ENCODE peak calls at places on chromosomes 3 and 15, in five cellular contexts. One of them, this sample, is unnamed.

GRCh38 chr3:17431004-17431403 is 311.4 kb downstream of the TBC1D5 start:
- DNase-seq in thyroid gland: no peak
- DNase-seq in breast epithelium: no peak
- DNase-seq in neural progenitor cell: no peak
- DNase-seq in cardiac muscle cell: peak
- DNase-seq in this sample: no peak

GRCh38 chr3:149815318-149815717 is 2.3 kb downstream of the RNF13 start:
- DNase-seq in thyroid gland: no peak
- DNase-seq in breast epithelium: no peak
- DNase-seq in neural progenitor cell: no peak
- DNase-seq in cardiac muscle cell: no peak
- DNase-seq in this sample: no peak

GRCh38 chr15:101182215-101182614 is 69.6 kb downstream of the CHSY1 start:
- DNase-seq in thyroid gland: no peak
- DNase-seq in breast epithelium: no peak
- DNase-seq in neural progenitor cell: no peak
- DNase-seq in cardiac muscle cell: no peak
- DNase-seq in this sample: no peak

GRCh38 chr3:45064512-45065372 is 38.6 kb downstream of the CLEC3B start:
- DNase-seq in thyroid gland: no peak
- DNase-seq in breast epithelium: no peak
- DNase-seq in neural progenitor cell: no peak
- DNase-seq in cardiac muscle cell: no peak
- DNase-seq in this sample: no peak

GRCh38 chr3:58857423-58857822 is 190.8 kb upstream of the FAM3D start:
- DNase-seq in thyroid gland: no peak
- DNase-seq in breast epithelium: no peak
- DNase-seq in neural progenitor cell: no peak
- DNase-seq in cardiac muscle cell: no peak
- DNase-seq in this sample: no peak

GRCh38 chr3:102053375-102053989 is 204.2 kb downstream of the NFKBIZ start:
- DNase-seq in thyroid gland: no peak
- DNase-seq in breast epithelium: no peak
- DNase-seq in neural progenitor cell: no peak
- DNase-seq in cardiac muscle cell: no peak
- DNase-seq in this sample: no peak

GRCh38 chr3:19065027-19065426 is 83.3 kb upstream of the KCNH8 start:
- DNase-seq in thyroid gland: no peak
- DNase-seq in breast epithelium: no peak
- DNase-seq in neural progenitor cell: peak
- DNase-seq in cardiac muscle cell: peak
- DNase-seq in this sample: no peak

GRCh38 chr15:89556413-89557262 is 18.6 kb upstream of the TICRR start:
- DNase-seq in thyroid gland: peak
- DNase-seq in breast epithelium: no peak
- DNase-seq in neural progenitor cell: peak
- DNase-seq in cardiac muscle cell: peak
- DNase-seq in this sample: peak

GRCh38 chr3:38084019-38084968 is 45.3 kb downstream of the DLEC1 start:
- DNase-seq in thyroid gland: peak
- DNase-seq in breast epithelium: no peak
- DNase-seq in neural progenitor cell: peak
- DNase-seq in cardiac muscle cell: peak
- DNase-seq in this sample: peak

GRCh38 chr15:58520936-58521292 is 89.1 kb downstream of the LIPC start:
- DNase-seq in thyroid gland: no peak
- DNase-seq in breast epithelium: no peak
- DNase-seq in neural progenitor cell: peak
- DNase-seq in cardiac muscle cell: no peak
- DNase-seq in this sample: no peak

GRCh38 chr3:128226794-128227399 is 73.6 kb downstream of the EEFSEC start:
- DNase-seq in thyroid gland: peak
- DNase-seq in breast epithelium: no peak
- DNase-seq in neural progenitor cell: peak
- DNase-seq in cardiac muscle cell: peak
- DNase-seq in this sample: peak

GRCh38 chr3:134516905-134517304 is 31.0 kb downstream of the CEP63 start:
- DNase-seq in thyroid gland: no peak
- DNase-seq in breast epithelium: no peak
- DNase-seq in neural progenitor cell: no peak
- DNase-seq in cardiac muscle cell: no peak
- DNase-seq in this sample: no peak

GRCh38 chr3:159987291-159987711 is 1.3 kb upstream of the IL12A start:
- DNase-seq in thyroid gland: no peak
- DNase-seq in breast epithelium: no peak
- DNase-seq in neural progenitor cell: peak
- DNase-seq in cardiac muscle cell: peak
- DNase-seq in this sample: no peak

GRCh38 chr3:181696641-181697230 is 15.0 kb upstream of the SOX2 start:
- DNase-seq in thyroid gland: no peak
- DNase-seq in breast epithelium: no peak
- DNase-seq in neural progenitor cell: no peak
- DNase-seq in cardiac muscle cell: no peak
- DNase-seq in this sample: no peak

GRCh38 chr3:161854232-161854771 is 357.7 kb downstream of the OTOL1 start:
- DNase-seq in thyroid gland: no peak
- DNase-seq in breast epithelium: no peak
- DNase-seq in neural progenitor cell: peak
- DNase-seq in cardiac muscle cell: peak
- DNase-seq in this sample: peak

GRCh38 chr3:70981252-70981933 is 602.1 kb downstream of the FOXP1 start:
- DNase-seq in thyroid gland: peak
- DNase-seq in breast epithelium: no peak
- DNase-seq in neural progenitor cell: peak
- DNase-seq in cardiac muscle cell: no peak
- DNase-seq in this sample: no peak

GRCh38 chr3:193853511-193854219 is 260.7 kb downstream of the OPA1 start:
- DNase-seq in thyroid gland: no peak
- DNase-seq in breast epithelium: no peak
- DNase-seq in neural progenitor cell: no peak
- DNase-seq in cardiac muscle cell: no peak
- DNase-seq in this sample: no peak

GRCh38 chr3:114179575-114179974 is 723 bp upstream of the DRD3 start:
- DNase-seq in thyroid gland: no peak
- DNase-seq in breast epithelium: no peak
- DNase-seq in neural progenitor cell: peak
- DNase-seq in cardiac muscle cell: peak
- DNase-seq in this sample: no peak

GRCh38 chr15:71230303-71230702 is 115.0 kb downstream of the THSD4 start:
- DNase-seq in thyroid gland: no peak
- DNase-seq in breast epithelium: no peak
- DNase-seq in neural progenitor cell: no peak
- DNase-seq in cardiac muscle cell: no peak
- DNase-seq in this sample: no peak

GRCh38 chr3:50270422-50270831 is 1.5 kb downstream of the SEMA3B start:
- DNase-seq in thyroid gland: no peak
- DNase-seq in breast epithelium: no peak
- DNase-seq in neural progenitor cell: no peak
- DNase-seq in cardiac muscle cell: no peak
- DNase-seq in this sample: no peak

GRCh38 chr3:11724615-11725339 is 81.1 kb upstream of the VGLL4 start:
- DNase-seq in thyroid gland: no peak
- DNase-seq in breast epithelium: no peak
- DNase-seq in neural progenitor cell: no peak
- DNase-seq in cardiac muscle cell: no peak
- DNase-seq in this sample: no peak

GRCh38 chr3:59472541-59472940 is 422.7 kb upstream of the CFAP20DC start:
- DNase-seq in thyroid gland: no peak
- DNase-seq in breast epithelium: no peak
- DNase-seq in neural progenitor cell: no peak
- DNase-seq in cardiac muscle cell: no peak
- DNase-seq in this sample: no peak

GRCh38 chr15:77865106-77865630 is 212.3 kb downstream of the TBC1D2B start:
- DNase-seq in thyroid gland: no peak
- DNase-seq in breast epithelium: no peak
- DNase-seq in neural progenitor cell: no peak
- DNase-seq in cardiac muscle cell: no peak
- DNase-seq in this sample: no peak

DNA sequence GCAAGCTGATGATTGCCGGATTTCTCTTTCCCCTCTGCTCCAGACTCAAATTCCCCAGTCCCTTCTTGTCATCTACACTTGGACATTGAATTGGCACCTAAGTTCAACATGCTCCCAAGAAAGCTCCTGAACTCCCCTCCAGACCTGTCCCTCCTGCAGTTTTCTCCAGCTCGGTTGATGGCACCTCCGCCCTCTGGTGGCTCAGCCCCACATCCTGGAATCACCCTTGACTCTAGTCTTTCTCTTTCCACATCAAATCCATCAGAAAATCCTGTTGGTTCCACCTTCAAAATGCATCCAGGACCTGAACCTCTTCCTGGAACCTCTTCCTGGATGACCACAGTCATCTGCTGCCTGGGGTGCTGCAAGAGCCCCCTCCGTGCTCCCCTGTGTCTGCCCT is 60.1 kb downstream of the RASGRF1 start:
- DNase-seq in thyroid gland: no peak
- DNase-seq in breast epithelium: no peak
- DNase-seq in neural progenitor cell: no peak
- DNase-seq in cardiac muscle cell: no peak
- DNase-seq in this sample: no peak
- TF ChIP-seq CTCF in thyroid gland: no peak
- TF ChIP-seq CTCF in breast epithelium: no peak
- TF ChIP-seq CTCF in neural progenitor cell: peak
- TF ChIP-seq CTCF in cardiac muscle cell: peak
- TF ChIP-seq CTCF in this sample: no peak

DNA sequence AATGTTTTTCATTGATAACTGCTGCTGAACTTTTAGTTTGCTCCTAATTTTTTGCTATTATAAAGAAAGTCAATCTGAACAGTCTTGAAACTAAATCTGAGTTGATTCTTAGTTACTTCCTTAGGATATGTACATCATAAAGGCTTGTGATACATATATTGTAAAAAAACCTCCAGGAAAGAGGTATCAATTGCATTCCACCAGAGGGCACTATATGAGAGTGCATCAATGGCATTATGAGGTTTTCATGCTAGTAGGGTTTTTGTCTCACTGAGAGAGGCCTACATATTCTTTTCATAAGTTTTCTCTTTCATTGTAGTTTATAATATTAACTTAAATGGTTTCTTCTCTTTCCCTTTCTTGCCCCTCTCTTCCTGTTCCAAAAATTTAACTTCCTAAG is 46.9 kb downstream of the PIK3R4 start:
- DNase-seq in thyroid gland: no peak
- DNase-seq in breast epithelium: no peak
- DNase-seq in neural progenitor cell: peak
- DNase-seq in cardiac muscle cell: peak
- DNase-seq in this sample: no peak
- TF ChIP-seq CTCF in thyroid gland: peak
- TF ChIP-seq CTCF in breast epithelium: no peak
- TF ChIP-seq CTCF in neural progenitor cell: peak
- TF ChIP-seq CTCF in cardiac muscle cell: peak
- TF ChIP-seq CTCF in this sample: peak

DNA sequence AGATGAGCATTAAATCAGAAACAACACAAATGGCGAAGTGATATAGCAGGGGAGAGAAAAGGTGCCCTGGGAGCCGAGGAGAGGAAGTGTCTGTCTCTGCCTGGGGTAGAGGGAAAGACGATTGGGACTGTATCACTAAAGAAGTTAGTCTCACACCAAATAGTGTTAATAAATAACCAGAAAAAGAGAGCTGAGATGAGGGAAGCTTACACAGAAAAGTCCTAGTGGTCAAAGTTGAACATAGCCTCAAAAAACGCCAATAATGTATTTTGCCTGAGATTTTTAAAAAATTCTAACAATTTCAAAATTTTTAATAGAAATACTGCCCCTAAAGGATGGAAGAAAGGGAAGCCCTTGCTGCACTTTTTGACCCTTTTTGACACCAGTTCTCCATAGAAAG is 417.6 kb downstream of the TUSC7 start:
- DNase-seq in thyroid gland: no peak
- DNase-seq in breast epithelium: no peak
- DNase-seq in neural progenitor cell: no peak
- DNase-seq in cardiac muscle cell: no peak
- DNase-seq in this sample: no peak
- TF ChIP-seq CTCF in thyroid gland: no peak
- TF ChIP-seq CTCF in breast epithelium: no peak
- TF ChIP-seq CTCF in neural progenitor cell: peak
- TF ChIP-seq CTCF in cardiac muscle cell: no peak
- TF ChIP-seq CTCF in this sample: peak

GRCh38 chr3:143643905-143644304 is 204.4 kb downstream of the SLC9A9 start:
- DNase-seq in thyroid gland: no peak
- DNase-seq in breast epithelium: no peak
- DNase-seq in neural progenitor cell: no peak
- DNase-seq in cardiac muscle cell: no peak
- DNase-seq in this sample: no peak

GRCh38 chr3:143648708-143649107 is 199.6 kb downstream of the SLC9A9 start:
- DNase-seq in thyroid gland: no peak
- DNase-seq in breast epithelium: no peak
- DNase-seq in neural progenitor cell: peak
- DNase-seq in cardiac muscle cell: peak
- DNase-seq in this sample: peak

GRCh38 chr3:143640774-143641173 is 207.5 kb downstream of the SLC9A9 start:
- DNase-seq in thyroid gland: no peak
- DNase-seq in breast epithelium: no peak
- DNase-seq in neural progenitor cell: no peak
- DNase-seq in cardiac muscle cell: no peak
- DNase-seq in this sample: no peak

GRCh38 chr3:143648218-143648617 is 200.1 kb downstream of the SLC9A9 start:
- DNase-seq in thyroid gland: no peak
- DNase-seq in breast epithelium: no peak
- DNase-seq in neural progenitor cell: peak
- DNase-seq in cardiac muscle cell: no peak
- DNase-seq in this sample: no peak

DNA sequence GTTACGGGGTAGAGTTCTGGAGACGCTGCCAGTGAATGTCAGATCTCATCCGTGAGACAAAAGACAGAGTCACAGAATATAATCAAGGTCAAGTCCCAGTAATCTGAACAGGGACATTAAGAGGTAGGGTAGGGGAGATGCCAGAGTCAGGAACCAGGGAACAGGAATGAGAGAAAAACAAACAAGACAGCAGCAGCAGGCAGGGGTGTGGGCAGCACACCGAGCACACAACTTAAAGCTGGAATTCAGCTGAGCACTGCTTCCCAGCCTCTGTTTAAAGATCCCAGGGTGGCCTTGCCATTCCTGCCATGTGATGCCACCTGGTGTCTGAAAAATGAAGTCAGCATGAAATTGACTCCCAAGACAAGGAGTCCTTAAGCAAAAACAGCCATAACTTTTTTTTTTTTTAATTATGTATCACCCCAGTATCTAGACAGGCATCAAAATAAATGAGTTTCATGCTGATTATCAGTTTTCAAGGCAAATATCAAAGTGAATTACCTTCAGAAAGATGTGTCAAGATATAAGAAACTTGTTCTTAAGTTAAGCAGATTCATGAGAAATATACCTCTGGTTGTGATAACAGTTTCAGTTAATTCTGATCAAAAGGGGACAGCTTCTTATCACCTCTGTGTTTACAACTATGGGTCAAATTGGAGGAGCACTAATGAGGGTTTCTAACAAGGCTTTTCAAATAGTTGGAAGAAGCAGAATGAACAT is 203.7 kb downstream of the SLC9A9 start:
- DNase-seq in thyroid gland: peak
- DNase-seq in breast epithelium: no peak
- DNase-seq in neural progenitor cell: peak
- DNase-seq in cardiac muscle cell: peak
- DNase-seq in this sample: peak
- TF ChIP-seq CTCF in thyroid gland: peak
- TF ChIP-seq CTCF in breast epithelium: no peak
- TF ChIP-seq CTCF in neural progenitor cell: peak
- TF ChIP-seq CTCF in cardiac muscle cell: peak
- TF ChIP-seq CTCF in this sample: peak